ENCODE peak calls at places on chromosomes 1 and 21, in five cellular contexts. W is fibroblast of the aortic adventitia, B is MM.1S, D is OCI-LY7, I is Peyer's patch. E is an unnamed sample.

GRCh38 chr1:204544321-204544720 is 28.1 kb downstream of the MDM4 start:
- DNase-seq in D (no peak), W (peak), B (peak), I (no peak), E (no peak)

GRCh38 chr1:112881742-112882127 is 74.3 kb downstream of the SLC16A1 start:
- DNase-seq in I (no peak), W (peak), D (no peak), B (no peak), E (no peak)

GRCh38 chr1:25541889-25542658 is 1.3 kb upstream of the LDLRAP1 start:
- DNase-seq in W (no peak), I (no peak), B (no peak), D (no peak), E (no peak)

GRCh38 chr1:85230305-85230977 is 29.0 kb downstream of the C1orf52 start:
- DNase-seq in W (no peak), D (no peak), I (no peak), B (no peak), E (no peak)

GRCh38 chr1:159000070-159000409 is 9.7 kb upstream of the IFI16 start:
- DNase-seq in B (no peak), D (no peak), I (no peak), W (no peak), E (no peak)

GRCh38 chr21:38327984-38328383 is 71.2 kb downstream of the KCNJ15 start:
- DNase-seq in I (no peak), D (no peak), B (no peak), W (peak), E (no peak)

GRCh38 chr21:45510466-45510955 is 31.7 kb downstream of the SLC19A1 start:
- DNase-seq in D (no peak), I (no peak), B (no peak), W (no peak), E (no peak)

GRCh38 chr1:110606784-110607662 is 865 bp upstream of the KCNA2 start:
- DNase-seq in D (no peak), B (no peak), W (no peak), I (no peak), E (peak)

GRCh38 chr1:209335090-209335692 is 248.3 kb upstream of the CAMK1G start:
- DNase-seq in I (no peak), B (peak), D (peak), W (peak), E (peak)

GRCh38 chr1:165896277-165896676 is 68.9 kb downstream of the UCK2 start:
- DNase-seq in W (peak), B (no peak), D (no peak), I (no peak), E (no peak)

GRCh38 chr1:218292515-218292914 is 7.4 kb downstream of the RRP15 start:
- DNase-seq in W (no peak), D (no peak), I (no peak), B (no peak), E (no peak)

GRCh38 chr1:221810406-221810805 is 68.5 kb upstream of the DUSP10 start:
- DNase-seq in D (no peak), I (no peak), B (no peak), W (peak), E (no peak)

GRCh38 chr21:41362605-41363369 is 960 bp downstream of the MX2 start:
- DNase-seq in W (no peak), D (no peak), B (no peak), I (no peak), E (no peak)

GRCh38 chr1:14872762-14873161 is 274.3 kb downstream of the KAZN start:
- DNase-seq in D (no peak), I (no peak), B (no peak), W (no peak), E (no peak)

GRCh38 chr1:81613803-81614202 is 186.9 kb upstream of the ADGRL2 start:
- DNase-seq in I (no peak), B (no peak), D (no peak), W (no peak), E (no peak)

GRCh38 chr1:226185153-226186036 is 1.1 kb downstream of the ACBD3 start:
- DNase-seq in W (peak), B (no peak), I (no peak), D (peak), E (no peak)

GRCh38 chr1:43853161-43853921 is 80.3 kb upstream of the ARTN start:
- DNase-seq in D (peak), I (peak), B (peak), W (peak), E (peak)

GRCh38 chr1:97014426-97014825 is 292.8 kb downstream of the PTBP2 start:
- DNase-seq in D (no peak), I (no peak), W (no peak), B (no peak), E (no peak)

GRCh38 chr21:40707271-40707670 is 139.7 kb downstream of the DSCAM start:
- DNase-seq in I (no peak), W (no peak), B (no peak), D (no peak), E (no peak)

GRCh38 chr1:193498088-193498605 is 311.7 kb upstream of the B3GALT2 start:
- DNase-seq in I (no peak), W (peak), D (no peak), B (no peak), E (no peak)

GRCh38 chr1:164617607-164618564 is 58.9 kb downstream of the PBX1 start:
- DNase-seq in W (peak), I (no peak), D (peak), B (peak), E (no peak)

GRCh38 chr1:221620437-221621384 is 121.2 kb downstream of the DUSP10 start:
- DNase-seq in I (no peak), D (no peak), W (peak), B (no peak), E (no peak)

GRCh38 chr1:115952547-115952946 is 23.8 kb upstream of the SLC22A15 start:
- DNase-seq in D (no peak), W (no peak), B (no peak), I (no peak), E (no peak)

GRCh38 chr1:25706146-25707089 is 89.8 kb downstream of the MAN1C1 start:
- DNase-seq in W (no peak), I (no peak), B (no peak), D (no peak), E (no peak)

GRCh38 chr1:180431683-180432082 is 70.7 kb downstream of the ACBD6 start:
- DNase-seq in W (no peak), I (no peak), B (no peak), D (no peak), E (no peak)

GRCh38 chr1:207402744-207403143 is 51.4 kb upstream of the CR2 start:
- DNase-seq in W (no peak), I (no peak), B (no peak), D (no peak), E (no peak)

GRCh38 chr1:207397525-207397926 is 56.6 kb upstream of the CR2 start:
- DNase-seq in W (peak), B (no peak), D (no peak), I (no peak), E (no peak)

GRCh38 chr1:207398986-207399385 is 55.1 kb upstream of the CR2 start:
- DNase-seq in I (no peak), B (no peak), W (no peak), D (no peak), E (no peak)

GRCh38 chr1:207404849-207405525 is 49.1 kb upstream of the CR2 start:
- DNase-seq in W (peak), I (no peak), D (peak), B (peak), E (peak)

DNA sequence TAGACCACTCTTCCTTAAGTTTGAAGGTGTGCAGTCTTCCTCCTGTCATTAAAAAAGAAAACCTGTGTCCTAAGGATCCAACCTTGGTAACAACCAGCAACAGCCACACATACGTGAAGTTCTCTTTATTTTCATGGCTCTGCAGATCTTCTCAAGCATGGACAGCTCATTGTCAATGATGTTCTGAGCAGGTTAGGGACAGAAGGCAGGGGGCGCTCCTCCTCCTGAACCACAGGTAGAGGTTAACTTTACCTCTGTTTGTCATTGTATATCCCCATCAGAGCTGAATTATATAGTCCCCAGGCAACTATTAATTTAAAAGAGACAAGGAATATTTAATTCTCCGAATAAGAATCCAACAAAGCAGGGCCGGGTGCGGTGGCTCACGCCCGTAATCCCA is 52.5 kb upstream of the CR2 start:
- DNase-seq in W (no peak), I (no peak), D (no peak), B (no peak), E (no peak)
- TF ChIP-seq CTCF in W (no peak), I (no peak), D (peak), B (peak), E (no peak)

DNA sequence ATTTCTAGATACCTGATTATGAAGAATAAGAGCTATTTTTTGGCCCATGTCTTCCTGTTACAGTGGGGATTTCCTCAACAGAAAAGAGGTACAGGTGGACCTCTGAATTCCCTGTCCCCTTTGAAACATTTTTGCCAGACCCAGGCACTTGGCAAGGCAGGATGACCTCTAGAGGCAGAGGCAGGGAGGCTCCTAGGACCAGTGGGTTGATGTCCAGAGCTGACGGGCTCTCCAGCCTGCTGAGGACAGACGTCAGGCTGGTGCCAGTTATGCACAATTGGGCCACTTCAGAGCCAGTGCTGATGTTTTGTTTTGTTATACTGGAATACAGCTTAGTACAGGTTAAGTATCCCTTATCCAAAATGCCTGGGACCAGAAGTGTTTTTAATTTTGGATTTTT is 18.5 kb upstream of the A3GALT2 start:
- DNase-seq in W (no peak), D (no peak), I (no peak), B (no peak), E (no peak)
- TF ChIP-seq CTCF in W (peak), D (no peak), I (no peak), B (no peak), E (no peak)

DNA sequence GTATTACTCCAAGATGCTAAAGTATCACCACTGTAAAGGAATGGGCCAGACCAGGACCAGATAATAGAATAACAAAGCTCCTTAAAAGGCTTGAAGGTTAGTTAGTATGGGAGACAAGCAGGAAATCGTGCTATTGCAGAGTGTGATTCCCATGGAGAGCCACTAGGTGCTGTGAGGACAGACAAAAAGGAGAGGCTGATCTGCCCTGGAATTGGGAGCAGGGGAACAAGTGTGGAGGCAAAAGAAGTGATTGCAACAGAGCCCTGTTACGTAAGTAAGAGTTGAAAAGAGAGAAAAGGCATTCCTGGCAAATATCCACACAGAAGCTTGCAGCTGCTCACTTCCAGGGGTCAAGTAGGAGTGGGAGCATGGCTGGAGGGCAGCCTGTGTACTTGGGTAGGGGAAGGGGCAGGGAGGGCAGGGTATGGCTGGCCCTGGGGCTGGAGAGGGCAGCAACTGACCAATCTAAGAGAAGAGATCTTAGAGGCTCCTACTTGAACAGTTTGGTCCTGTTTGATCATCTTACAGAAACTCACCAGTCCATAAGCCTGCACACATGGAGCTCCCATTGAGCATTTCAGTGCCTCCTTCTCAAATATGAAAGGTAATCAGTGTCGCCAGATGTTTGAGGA is 207.7 kb upstream of the GJB5 start:
- DNase-seq in D (no peak), W (peak), I (no peak), B (no peak), E (no peak)
- TF ChIP-seq CTCF in D (peak), W (peak), I (peak), B (peak), E (no peak)

GRCh38 chr1:182658055-182658454 is 26.3 kb downstream of the RGS8 start:
- DNase-seq in D (no peak), B (no peak), I (no peak), W (no peak), E (no peak)

GRCh38 chr1:182657026-182657425 is 27.4 kb downstream of the RGS8 start:
- DNase-seq in D (no peak), B (no peak), I (no peak), W (no peak), E (no peak)

GRCh38 chr1:182664281-182664680 is 20.1 kb downstream of the RGS8 start:
- DNase-seq in W (no peak), I (no peak), D (no peak), B (no peak), E (no peak)

GRCh38 chr1:182666736-182667135 is 17.7 kb downstream of the RGS8 start:
- DNase-seq in W (no peak), D (no peak), I (no peak), B (peak), E (no peak)

GRCh38 chr1:182662121-182662890 is 22.1 kb downstream of the RGS8 start:
- DNase-seq in I (no peak), B (no peak), W (no peak), D (peak), E (no peak)
- TF ChIP-seq CTCF in I (no peak), B (no peak), W (no peak), D (peak), E (no peak)

DNA sequence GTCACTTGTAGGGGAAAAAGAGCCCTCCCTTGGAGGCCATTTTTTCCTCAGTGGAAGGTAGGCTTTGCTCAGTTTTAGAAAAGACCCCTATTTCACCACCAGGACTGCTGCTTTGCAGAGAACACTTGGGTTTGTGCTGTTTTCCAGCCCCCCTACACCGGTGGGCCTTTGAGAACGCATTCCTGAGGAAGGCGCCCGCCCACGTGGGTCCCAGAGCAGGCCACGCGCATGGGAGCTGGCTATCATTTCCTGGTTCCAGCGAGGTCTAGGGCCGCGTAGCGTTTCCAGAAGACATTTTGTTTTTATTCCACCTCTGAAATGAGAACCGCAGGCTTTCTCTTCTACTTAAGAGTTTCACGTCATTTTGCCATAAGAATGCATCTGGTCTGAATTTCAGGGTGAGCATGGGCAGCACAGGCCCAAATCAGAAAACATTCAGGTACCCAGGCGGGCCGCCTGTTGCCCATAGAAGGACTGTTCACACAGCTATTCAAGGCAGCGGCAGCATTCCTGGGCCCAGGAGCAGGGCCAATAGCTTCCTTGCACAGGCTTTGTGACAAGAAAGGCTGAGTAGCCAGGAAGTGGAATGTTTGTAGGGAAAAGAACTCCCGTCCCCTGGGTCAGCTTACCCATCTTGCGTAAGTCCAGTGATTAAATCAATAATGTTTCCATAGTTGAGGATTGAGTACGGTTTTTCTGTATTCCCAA is 1.3 kb upstream of the KLHL21 start:
- DNase-seq in I (no peak), W (peak), D (no peak), B (no peak), E (no peak)
- TF ChIP-seq CTCF in I (peak), W (peak), D (no peak), B (no peak), E (no peak)

GRCh38 chr1:228415221-228415620 is 1.4 kb downstream of the TRIM17 start:
- DNase-seq in I (no peak), W (no peak), B (no peak), D (no peak), E (no peak)

GRCh38 chr1:228417471-228418203 is 976 bp upstream of the TRIM17 start:
- DNase-seq in I (no peak), B (no peak), D (no peak), W (no peak), E (no peak)

GRCh38 chr1:228417061-228417460 is 400 bp upstream of the TRIM17 start:
- DNase-seq in D (no peak), I (no peak), B (no peak), W (no peak), E (peak)

GRCh38 chr1:228415853-228416216 is 826 bp downstream of the TRIM17 start:
- DNase-seq in B (no peak), I (no peak), W (no peak), D (no peak), E (peak)

GRCh38 chr1:228416217-228416971 is at the start of gene TRIM17:
- DNase-seq in W (no peak), I (no peak), B (no peak), D (no peak), E (peak)
- TF ChIP-seq CTCF in W (peak), I (peak), B (no peak), D (no peak), E (no peak)